ENCODE peak calls at places on chromosomes 12 and 14, in six cellular contexts. One of them, this sample, is unnamed. For H3K36me3, the result is how much of the 10 kb centered on the place peaks cover.

GRCh38 chr12:89327477-89328094 is 24.7 kb downstream of the DUSP6 start:
- DNase-seq in stomach: no peak
- DNase-seq in GM12878: no peak
- DNase-seq in K562: no peak
- DNase-seq in endothelial cell of umbilical vein: no peak
- DNase-seq in ovary: no peak
- DNase-seq in this sample: no peak

GRCh38 chr14:58746261-58746660 is 108.5 kb downstream of the DACT1 start:
- DNase-seq in stomach: no peak
- DNase-seq in GM12878: no peak
- DNase-seq in K562: no peak
- DNase-seq in endothelial cell of umbilical vein: no peak
- DNase-seq in ovary: no peak
- DNase-seq in this sample: no peak

GRCh38 chr14:95891742-95892141 is 15.1 kb downstream of the TUNAR start:
- DNase-seq in stomach: no peak
- DNase-seq in GM12878: no peak
- DNase-seq in K562: no peak
- DNase-seq in endothelial cell of umbilical vein: no peak
- DNase-seq in ovary: no peak
- DNase-seq in this sample: no peak

GRCh38 chr12:123022205-123022604 is 41.7 kb downstream of the ARL6IP4 start:
- DNase-seq in stomach: no peak
- DNase-seq in GM12878: no peak
- DNase-seq in K562: no peak
- DNase-seq in endothelial cell of umbilical vein: no peak
- DNase-seq in ovary: no peak
- DNase-seq in this sample: no peak

GRCh38 chr14:50531595-50532501 is 521 bp downstream of the MAP4K5 start:
- DNase-seq in stomach: peak
- DNase-seq in GM12878: no peak
- DNase-seq in K562: no peak
- DNase-seq in endothelial cell of umbilical vein: peak
- DNase-seq in ovary: peak
- DNase-seq in this sample: peak

GRCh38 chr12:65813983-65814382 is 10.3 kb upstream of the HMGA2 start:
- DNase-seq in stomach: no peak
- DNase-seq in GM12878: no peak
- DNase-seq in K562: no peak
- DNase-seq in endothelial cell of umbilical vein: no peak
- DNase-seq in ovary: no peak
- DNase-seq in this sample: no peak

GRCh38 chr12:114625294-114625851 is 58.6 kb downstream of the TBX3 start:
- DNase-seq in stomach: peak
- DNase-seq in GM12878: no peak
- DNase-seq in K562: peak
- DNase-seq in endothelial cell of umbilical vein: peak
- DNase-seq in ovary: peak
- DNase-seq in this sample: peak

GRCh38 chr12:57746025-57746424 is 1.2 kb downstream of the TSPAN31 start:
- DNase-seq in stomach: no peak
- DNase-seq in GM12878: no peak
- DNase-seq in K562: no peak
- DNase-seq in endothelial cell of umbilical vein: no peak
- DNase-seq in ovary: no peak
- DNase-seq in this sample: no peak

GRCh38 chr12:107730942-107731341 is 30.0 kb downstream of the PRDM4 start:
- DNase-seq in stomach: no peak
- DNase-seq in GM12878: no peak
- DNase-seq in K562: no peak
- DNase-seq in endothelial cell of umbilical vein: no peak
- DNase-seq in ovary: no peak
- DNase-seq in this sample: no peak

GRCh38 chr14:85688024-85688423 is 158.1 kb downstream of the FLRT2 start:
- DNase-seq in stomach: no peak
- DNase-seq in GM12878: no peak
- DNase-seq in K562: no peak
- DNase-seq in endothelial cell of umbilical vein: no peak
- DNase-seq in ovary: no peak
- DNase-seq in this sample: no peak

GRCh38 chr12:68374315-68374982 is 42.3 kb upstream of the MDM1 start:
- DNase-seq in stomach: peak
- DNase-seq in GM12878: peak
- DNase-seq in K562: no peak
- DNase-seq in endothelial cell of umbilical vein: no peak
- DNase-seq in ovary: no peak
- DNase-seq in this sample: no peak

GRCh38 chr12:123363385-123363742 is 1.3 kb downstream of the SBNO1 start:
- DNase-seq in stomach: no peak
- DNase-seq in GM12878: no peak
- DNase-seq in K562: no peak
- DNase-seq in endothelial cell of umbilical vein: no peak
- DNase-seq in ovary: no peak
- DNase-seq in this sample: no peak

GRCh38 chr12:111446631-111447570 is 41.2 kb downstream of the SH2B3 start:
- DNase-seq in stomach: peak
- DNase-seq in GM12878: no peak
- DNase-seq in K562: no peak
- DNase-seq in endothelial cell of umbilical vein: no peak
- DNase-seq in ovary: no peak
- DNase-seq in this sample: peak

GRCh38 chr12:81095470-81096232 is 17.8 kb downstream of the ACSS3 start:
- DNase-seq in stomach: no peak
- DNase-seq in GM12878: no peak
- DNase-seq in K562: no peak
- DNase-seq in endothelial cell of umbilical vein: no peak
- DNase-seq in ovary: no peak
- DNase-seq in this sample: no peak

GRCh38 chr14:52950898-52951729 is at the start of gene FERMT2:
- DNase-seq in stomach: peak
- DNase-seq in GM12878: no peak
- DNase-seq in K562: peak
- DNase-seq in endothelial cell of umbilical vein: peak
- DNase-seq in ovary: peak
- DNase-seq in this sample: peak

GRCh38 chr12:30887226-30887625 is 39.3 kb upstream of the TSPAN11 start:
- DNase-seq in stomach: no peak
- DNase-seq in GM12878: no peak
- DNase-seq in K562: no peak
- DNase-seq in endothelial cell of umbilical vein: no peak
- DNase-seq in ovary: no peak
- DNase-seq in this sample: no peak

GRCh38 chr12:121828306-121828705 is 24.5 kb downstream of the SETD1B start:
- DNase-seq in stomach: no peak
- DNase-seq in GM12878: no peak
- DNase-seq in K562: no peak
- DNase-seq in endothelial cell of umbilical vein: no peak
- DNase-seq in ovary: no peak
- DNase-seq in this sample: no peak
- H3K36me3 ChIP-seq in stomach: half or more
- H3K36me3 ChIP-seq in GM12878: under half
- H3K36me3 ChIP-seq in K562: half or more
- H3K36me3 ChIP-seq in endothelial cell of umbilical vein: under half
- H3K36me3 ChIP-seq in ovary: under half
- H3K36me3 ChIP-seq in this sample: under half

DNA sequence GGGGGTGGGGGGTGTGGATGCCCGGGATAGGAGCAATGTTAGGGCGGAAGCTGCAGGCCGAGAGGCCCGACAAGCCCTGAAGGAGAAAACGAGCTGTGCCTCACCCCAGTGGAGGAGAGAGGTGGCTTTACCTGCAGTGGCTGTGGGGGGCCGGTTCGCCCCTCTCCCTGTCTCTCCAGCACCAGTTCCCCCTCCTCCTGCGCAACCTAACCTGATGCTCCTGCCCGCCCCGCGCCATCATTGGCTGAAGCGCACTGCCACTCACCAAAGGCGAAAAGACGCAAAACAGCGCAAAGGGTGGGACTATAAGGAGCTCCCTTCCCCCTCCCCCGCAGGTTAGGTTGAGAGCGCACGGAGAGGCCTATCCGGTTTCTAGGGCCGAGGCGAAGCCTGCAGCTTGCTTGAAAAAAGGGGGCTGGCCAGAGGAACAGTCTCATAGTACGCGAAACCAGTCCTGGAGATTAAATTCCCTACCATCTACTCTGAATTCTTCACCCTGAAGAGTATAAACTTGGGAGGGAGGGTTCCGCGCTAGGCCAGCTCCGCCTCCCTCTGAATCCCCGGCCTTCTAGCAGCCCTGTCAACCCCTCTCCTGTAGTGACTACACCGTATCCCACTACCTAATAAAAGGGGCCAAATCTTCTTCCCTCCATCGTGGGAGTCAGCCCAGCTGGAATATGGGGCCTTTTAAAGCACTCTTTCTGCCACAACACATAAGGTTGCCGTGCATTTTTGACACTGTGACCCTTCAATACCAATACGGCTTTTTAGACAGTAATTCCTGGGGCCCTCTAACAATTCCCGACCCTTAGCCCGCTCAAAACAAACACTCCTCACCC is 18.6 kb downstream of the CHD8 start:
- DNase-seq in stomach: peak
- DNase-seq in GM12878: peak
- DNase-seq in K562: peak
- DNase-seq in endothelial cell of umbilical vein: peak
- DNase-seq in ovary: peak
- DNase-seq in this sample: peak
- TF ChIP-seq POLR2A in stomach: no peak
- TF ChIP-seq POLR2A in GM12878: peak
- TF ChIP-seq POLR2A in K562: peak
- TF ChIP-seq POLR2A in endothelial cell of umbilical vein: peak
- TF ChIP-seq POLR2A in ovary: peak
- TF ChIP-seq POLR2A in this sample: peak

DNA sequence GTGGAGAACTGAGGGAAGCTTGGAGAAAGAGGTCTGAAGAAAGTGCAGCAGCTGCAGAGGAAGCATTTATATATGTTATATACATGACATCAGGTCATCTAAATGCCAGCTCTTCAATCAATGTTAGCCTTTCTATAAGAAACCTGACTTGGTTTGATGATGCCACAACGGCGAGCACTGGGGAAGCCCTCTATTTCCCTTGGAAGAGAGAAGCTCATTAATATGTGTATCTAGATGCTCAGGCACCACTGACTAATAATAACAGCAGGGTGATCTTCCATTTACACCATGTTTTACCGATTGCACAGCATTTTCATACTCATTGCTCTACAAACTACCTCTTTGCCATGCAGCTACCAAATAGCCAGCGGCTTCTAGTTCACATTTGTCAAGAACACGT is 811 bp downstream of the ACYP1 start:
- DNase-seq in stomach: no peak
- DNase-seq in GM12878: no peak
- DNase-seq in K562: no peak
- DNase-seq in endothelial cell of umbilical vein: no peak
- DNase-seq in ovary: no peak
- DNase-seq in this sample: no peak
- H3K27ac ChIP-seq in stomach: peak
- H3K27ac ChIP-seq in GM12878: peak
- H3K27ac ChIP-seq in K562: peak
- H3K27ac ChIP-seq in endothelial cell of umbilical vein: no peak
- H3K27ac ChIP-seq in ovary: no peak
- H3K27ac ChIP-seq in this sample: no peak

DNA sequence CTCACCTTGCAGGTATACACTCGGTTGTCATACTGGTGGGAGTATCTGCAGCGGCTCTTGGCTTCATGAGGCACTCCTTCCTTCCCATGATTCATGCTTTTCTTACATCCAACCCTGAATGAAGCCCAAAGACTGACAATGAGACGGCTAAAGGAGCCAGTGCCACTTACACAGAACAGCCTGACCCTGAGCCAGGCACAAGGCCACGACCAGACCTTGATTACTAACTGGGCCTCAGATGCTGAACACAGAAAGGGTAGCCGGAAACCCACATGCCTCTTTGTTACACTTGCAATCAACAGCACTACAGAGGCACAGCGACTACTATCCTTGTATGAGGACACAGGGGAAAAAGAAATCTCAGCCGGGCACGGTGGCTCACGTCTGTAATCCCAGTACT is 48.0 kb downstream of the ZFYVE1 start:
- DNase-seq in stomach: no peak
- DNase-seq in GM12878: no peak
- DNase-seq in K562: no peak
- DNase-seq in endothelial cell of umbilical vein: no peak
- DNase-seq in ovary: no peak
- DNase-seq in this sample: no peak
- H3K36me3 ChIP-seq in stomach: half or more
- H3K36me3 ChIP-seq in GM12878: under half
- H3K36me3 ChIP-seq in K562: under half
- H3K36me3 ChIP-seq in endothelial cell of umbilical vein: under half
- H3K36me3 ChIP-seq in ovary: under half
- H3K36me3 ChIP-seq in this sample: under half

GRCh38 chr12:11652351-11653040 is 3.0 kb downstream of the ETV6 start:
- DNase-seq in stomach: peak
- DNase-seq in GM12878: peak
- DNase-seq in K562: no peak
- DNase-seq in endothelial cell of umbilical vein: peak
- DNase-seq in ovary: no peak
- DNase-seq in this sample: peak
- TF ChIP-seq POLR2A in stomach: no peak
- TF ChIP-seq POLR2A in GM12878: peak
- TF ChIP-seq POLR2A in K562: no peak
- TF ChIP-seq POLR2A in endothelial cell of umbilical vein: no peak
- TF ChIP-seq POLR2A in ovary: no peak
- TF ChIP-seq POLR2A in this sample: peak

DNA sequence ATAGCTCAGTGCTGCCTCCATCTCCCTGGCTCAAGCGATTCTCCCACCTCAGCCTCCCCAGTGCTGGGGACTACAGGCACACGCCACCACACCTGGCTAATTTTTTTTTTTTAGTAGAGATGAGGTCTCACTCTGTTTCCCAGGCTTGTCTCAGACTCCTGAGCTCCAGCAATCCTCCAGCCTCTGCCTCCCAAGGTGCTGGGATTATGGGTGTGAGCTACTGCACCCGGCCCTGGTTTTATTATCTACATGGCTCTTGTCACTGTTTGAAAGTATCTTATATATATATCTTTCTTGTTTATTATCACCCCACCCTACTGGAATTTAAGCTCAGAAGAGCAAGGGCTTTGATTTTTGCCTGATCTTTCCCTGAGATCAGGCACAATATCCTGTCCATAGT is 7.6 kb upstream of the TMED10 start:
- DNase-seq in stomach: no peak
- DNase-seq in GM12878: no peak
- DNase-seq in K562: no peak
- DNase-seq in endothelial cell of umbilical vein: no peak
- DNase-seq in ovary: no peak
- DNase-seq in this sample: no peak
- H3K27ac ChIP-seq in stomach: no peak
- H3K27ac ChIP-seq in GM12878: no peak
- H3K27ac ChIP-seq in K562: no peak
- H3K27ac ChIP-seq in endothelial cell of umbilical vein: no peak
- H3K27ac ChIP-seq in ovary: no peak
- H3K27ac ChIP-seq in this sample: peak

GRCh38 chr12:53516758-53517455 is 9.6 kb upstream of the NPFF start:
- DNase-seq in stomach: no peak
- DNase-seq in GM12878: no peak
- DNase-seq in K562: no peak
- DNase-seq in endothelial cell of umbilical vein: no peak
- DNase-seq in ovary: no peak
- DNase-seq in this sample: no peak
- H3K36me3 ChIP-seq in stomach: half or more
- H3K36me3 ChIP-seq in GM12878: under half
- H3K36me3 ChIP-seq in K562: half or more
- H3K36me3 ChIP-seq in endothelial cell of umbilical vein: under half
- H3K36me3 ChIP-seq in ovary: under half
- H3K36me3 ChIP-seq in this sample: under half

This sample was measured in body of pancreas.